ENCODE peak calls at places on chromosome 20, in nine cellular contexts. C is CD8-positive, alpha-beta T cell; M is T-cell; X is Right ventricle myocardium superior; P is left lung; G is K562; T is activated T-cell treated with anti-CD3 and anti-CD28 coated beads, Interleukin-2, amount 50 U/mL, for 72 hours; N is omental fat pad; I is effector memory CD8-positive, alpha-beta T cell. J is an unnamed sample.

GRCh38 chr20:22716824-22717351 is 132.5 kb upstream of the FOXA2 start:
- ATAC-seq in C (no peak), M (no peak), X (no peak), P (peak), G (no peak), T (no peak), N (peak), I (no peak), J (no peak)

GRCh38 chr20:5316188-5317158 is at the start of gene PROKR2:
- ATAC-seq in C (no peak), M (no peak), X (no peak), P (no peak), G (no peak), T (peak), N (peak), I (peak), J (no peak)

GRCh38 chr20:33914871-33915270 is 78.8 kb upstream of the RALY start:
- ATAC-seq in C (peak), M (peak), X (no peak), P (peak), G (no peak), T (peak), N (no peak), I (peak), J (no peak)

GRCh38 chr20:59499863-59500262 is 104.5 kb upstream of the PHACTR3 start:
- ATAC-seq in C (no peak), M (no peak), X (no peak), P (no peak), G (no peak), T (no peak), N (no peak), I (no peak), J (no peak)

GRCh38 chr20:16054917-16055316 is 518.3 kb downstream of the KIF16B start:
- ATAC-seq in C (no peak), M (no peak), X (no peak), P (no peak), G (no peak), T (no peak), N (no peak), I (no peak), J (no peak)

GRCh38 chr20:48794360-48794759 is 33.4 kb downstream of the PREX1 start:
- ATAC-seq in C (no peak), M (no peak), X (no peak), P (no peak), G (no peak), T (no peak), N (no peak), I (no peak), J (no peak)

GRCh38 chr20:44848254-44849015 is 37.1 kb upstream of the YWHAB start:
- ATAC-seq in C (no peak), M (no peak), X (no peak), P (no peak), G (no peak), T (no peak), N (no peak), I (no peak), J (no peak)

GRCh38 chr20:63002511-63002910 is 4.3 kb downstream of the BHLHE23 start:
- ATAC-seq in C (no peak), M (no peak), X (no peak), P (no peak), G (no peak), T (no peak), N (no peak), I (no peak), J (no peak)

GRCh38 chr20:49956689-49957443 is 20.7 kb downstream of the RNF114 start:
- ATAC-seq in C (no peak), M (no peak), X (no peak), P (no peak), G (no peak), T (no peak), N (no peak), I (no peak), J (no peak)

GRCh38 chr20:24131684-24132083 is 143.1 kb upstream of the GGTLC1 start:
- ATAC-seq in C (no peak), M (no peak), X (no peak), P (no peak), G (no peak), T (peak), N (no peak), I (peak), J (no peak)

GRCh38 chr20:18979132-18979531 is 165.5 kb downstream of the SCP2D1 start:
- ATAC-seq in C (no peak), M (no peak), X (no peak), P (no peak), G (no peak), T (no peak), N (no peak), I (no peak), J (no peak)

GRCh38 chr20:44641305-44641704 is 10.2 kb downstream of the ADA start:
- ATAC-seq in C (no peak), M (no peak), X (no peak), P (no peak), G (no peak), T (no peak), N (no peak), I (no peak), J (no peak)

GRCh38 chr20:11922561-11922960 is 4.9 kb downstream of the BTBD3 start:
- ATAC-seq in C (no peak), M (no peak), X (peak), P (no peak), G (no peak), T (no peak), N (no peak), I (no peak), J (no peak)

GRCh38 chr20:19974621-19975435 is 42.3 kb upstream of the NAA20 start:
- ATAC-seq in C (no peak), M (no peak), X (peak), P (peak), G (no peak), T (no peak), N (peak), I (no peak), J (peak)

GRCh38 chr20:35720165-35721123 is 21.2 kb downstream of the ROMO1 start:
- ATAC-seq in C (no peak), M (peak), X (no peak), P (no peak), G (no peak), T (no peak), N (peak), I (no peak), J (no peak)

GRCh38 chr20:53124075-53124532 is 151.9 kb downstream of the TSHZ2 start:
- ATAC-seq in C (no peak), M (no peak), X (peak), P (no peak), G (peak), T (no peak), N (peak), I (no peak), J (peak)

GRCh38 chr20:31815408-31816188 is 3.6 kb upstream of the MYLK2 start:
- ATAC-seq in C (no peak), M (no peak), X (peak), P (peak), G (no peak), T (no peak), N (peak), I (no peak), J (no peak)

GRCh38 chr20:21288587-21289370 is 14.4 kb upstream of the XRN2 start:
- ATAC-seq in C (no peak), M (no peak), X (no peak), P (no peak), G (no peak), T (no peak), N (no peak), I (no peak), J (no peak)

GRCh38 chr20:33316343-33316742 is 33.3 kb downstream of the BPIFB1 start:
- ATAC-seq in C (no peak), M (no peak), X (no peak), P (no peak), G (no peak), T (no peak), N (no peak), I (no peak), J (no peak)

GRCh38 chr20:36881888-36882287 is 6.0 kb downstream of the TLDC2 start:
- ATAC-seq in C (no peak), M (no peak), X (no peak), P (no peak), G (peak), T (peak), N (peak), I (no peak), J (no peak)

GRCh38 chr20:36584018-36584481 is 10.7 kb downstream of the TGIF2 start:
- ATAC-seq in C (no peak), M (no peak), X (no peak), P (peak), G (peak), T (no peak), N (no peak), I (no peak), J (no peak)

GRCh38 chr20:4811661-4812181 is 90.0 kb downstream of the PRND start:
- ATAC-seq in C (peak), M (peak), X (peak), P (peak), G (no peak), T (peak), N (no peak), I (peak), J (peak)

GRCh38 chr20:35049776-35050352 is 42.7 kb downstream of the TRPC4AP start:
- ATAC-seq in C (no peak), M (no peak), X (peak), P (no peak), G (no peak), T (no peak), N (no peak), I (no peak), J (no peak)

GRCh38 chr20:43689165-43689564 is 22.3 kb downstream of the MYBL2 start:
- ATAC-seq in C (no peak), M (no peak), X (no peak), P (no peak), G (no peak), T (no peak), N (no peak), I (no peak), J (no peak)

GRCh38 chr20:9571783-9572182 is 57.4 kb downstream of the LAMP5 start:
- ATAC-seq in C (no peak), M (no peak), X (no peak), P (no peak), G (no peak), T (no peak), N (no peak), I (no peak), J (no peak)

GRCh38 chr20:13690948-13691347 is 52.2 kb upstream of the TASP1 start:
- ATAC-seq in C (no peak), M (no peak), X (peak), P (no peak), G (no peak), T (no peak), N (no peak), I (no peak), J (peak)

GRCh38 chr20:50455656-50456451 is 54.3 kb upstream of the PTPN1 start:
- ATAC-seq in C (no peak), M (no peak), X (peak), P (peak), G (peak), T (no peak), N (no peak), I (no peak), J (no peak)

J was measured in gastroesophageal sphincter.